ENCODE peak calls at places on chromosomes 4 and X, in six cellular contexts. Q, X, M, P, L and A are unnamed samples. For H3K4me1, the result is how much of the 10 kb centered on the place peaks cover.

GRCh38 chr4:15469402-15470148 is at the start of gene CC2D2A:
- DNase-seq in X (no peak), Q (no peak), P (no peak), L (peak), M (no peak), A (no peak)

GRCh38 chr4:66045913-66046312 is 375.6 kb upstream of the EPHA5 start:
- DNase-seq in L (no peak), X (no peak), Q (no peak), M (no peak), P (no peak), A (no peak)

GRCh38 chr4:86498560-86499166 is 95.5 kb upstream of the PTPN13 start:
- DNase-seq in M (no peak), L (no peak), P (no peak), X (no peak), Q (no peak), A (no peak)

GRCh38 chr4:120694973-120695372 is 227.6 kb downstream of the PRDM5 start:
- DNase-seq in M (no peak), Q (peak), L (peak), X (no peak), P (no peak), A (no peak)

GRCh38 chr4:4651811-4652609 is 110.2 kb upstream of the STX18 start:
- DNase-seq in P (no peak), M (no peak), X (no peak), L (no peak), Q (no peak), A (no peak)

GRCh38 chr4:15234585-15235126 is 193.2 kb upstream of the C1QTNF7 start:
- DNase-seq in X (no peak), L (no peak), Q (no peak), M (no peak), P (no peak), A (no peak)

GRCh38 chr4:94225449-94225848 is 17.8 kb downstream of the SMARCAD1 start:
- DNase-seq in L (no peak), Q (no peak), M (no peak), X (no peak), P (no peak), A (no peak)

GRCh38 chr4:77240469-77241066 is 83.6 kb downstream of the CCNG2 start:
- DNase-seq in M (peak), X (peak), Q (peak), L (peak), P (peak), A (no peak)

GRCh38 chrX:101462892-101463291 is 22.4 kb upstream of the ARMCX4 start:
- DNase-seq in L (no peak), Q (no peak), X (no peak), M (no peak), P (no peak), A (no peak)

GRCh38 chr4:151199496-151200190 is 77.3 kb upstream of the PRSS48 start:
- DNase-seq in Q (no peak), L (no peak), P (no peak), M (no peak), X (peak), A (no peak)

GRCh38 chrX:97524997-97525396 is 641.3 kb downstream of the RPA4 start:
- DNase-seq in L (no peak), Q (no peak), M (no peak), X (no peak), P (no peak), A (no peak)

GRCh38 chr4:78650106-78651021 is 98.8 kb downstream of the ANXA3 start:
- DNase-seq in X (no peak), P (no peak), M (no peak), Q (no peak), L (no peak), A (no peak)

GRCh38 chr4:106409901-106410889 is 41.6 kb upstream of the GIMD1 start:
- DNase-seq in X (no peak), P (no peak), Q (no peak), M (no peak), L (no peak), A (no peak)

GRCh38 chr4:147831452-147832192 is 99.7 kb downstream of the ARHGAP10 start:
- DNase-seq in X (no peak), P (peak), M (no peak), Q (peak), L (no peak), A (peak)

GRCh38 chrX:117840645-117841044 is 276.0 kb downstream of the KLHL13 start:
- DNase-seq in X (no peak), P (no peak), L (no peak), M (no peak), Q (no peak), A (no peak)

GRCh38 chrX:41033299-41033698 is 51.9 kb upstream of the USP9X start:
- DNase-seq in L (no peak), X (no peak), M (no peak), Q (no peak), P (no peak), A (no peak)

GRCh38 chr4:153486281-153487151 is 20.4 kb downstream of the TMEM131L start:
- DNase-seq in X (no peak), P (no peak), M (peak), Q (no peak), L (peak), A (no peak)

GRCh38 chrX:133970021-133970550 is 15.3 kb downstream of the GPC3 start:
- DNase-seq in Q (no peak), M (no peak), L (no peak), P (no peak), X (no peak), A (no peak)

GRCh38 chrX:13662537-13662841 is 9.5 kb downstream of the TCEANC start:
- DNase-seq in X (no peak), Q (no peak), L (no peak), M (no peak), P (no peak), A (no peak)

GRCh38 chr4:118586357-118586790 is 98.8 kb upstream of the METTL14 start:
- DNase-seq in Q (no peak), L (peak), M (no peak), X (peak), P (no peak), A (no peak)

GRCh38 chrX:3545901-3546300 is 167.5 kb downstream of the PRKX start:
- DNase-seq in P (no peak), L (no peak), Q (no peak), X (no peak), M (no peak), A (no peak)

GRCh38 chr4:4599886-4600285 is 58.0 kb upstream of the STX18 start:
- DNase-seq in X (no peak), L (no peak), P (no peak), M (no peak), Q (no peak), A (no peak)

GRCh38 chr4:73308286-73308685 is 49.7 kb upstream of the ANKRD17 start:
- DNase-seq in Q (no peak), M (no peak), P (no peak), X (no peak), L (no peak), A (no peak)

GRCh38 chr4:169184236-169184635 is 86.5 kb downstream of the SH3RF1 start:
- DNase-seq in P (no peak), M (no peak), X (no peak), Q (no peak), L (no peak), A (no peak)

GRCh38 chr4:78845469-78845868 is 69.3 kb downstream of the BMP2K start:
- DNase-seq in P (no peak), M (no peak), L (no peak), Q (no peak), X (no peak), A (no peak)

GRCh38 chr4:25658357-25658771 is 2.7 kb downstream of the SLC34A2 start:
- DNase-seq in L (no peak), X (no peak), P (no peak), M (no peak), Q (no peak), A (no peak)

GRCh38 chr4:17468638-17469221 is 43.2 kb downstream of the QDPR start:
- DNase-seq in M (no peak), Q (no peak), X (no peak), P (no peak), L (no peak), A (no peak)

GRCh38 chr4:1233641-1234277 is 15.2 kb downstream of the CTBP1 start:
- DNase-seq in P (no peak), Q (no peak), M (no peak), L (no peak), X (peak), A (no peak)

GRCh38 chr4:2432991-2433530 is 14.3 kb downstream of the CFAP99 start:
- DNase-seq in X (no peak), Q (no peak), L (no peak), M (no peak), P (no peak), A (no peak)

GRCh38 chr4:89136525-89136924 is 25.2 kb downstream of the TIGD2 start:
- DNase-seq in Q (no peak), M (no peak), X (no peak), P (no peak), L (no peak), A (no peak)

GRCh38 chr4:25925486-25926201 is 11.6 kb downstream of the SMIM20 start:
- DNase-seq in Q (peak), X (peak), M (no peak), L (peak), P (peak), A (no peak)

GRCh38 chr4:86967798-86968197 is 33.0 kb downstream of the AFF1 start:
- DNase-seq in M (no peak), X (no peak), L (no peak), Q (no peak), P (no peak), A (no peak)

GRCh38 chr4:53497446-53498069 is 93.7 kb downstream of the LNX1 start:
- DNase-seq in M (no peak), P (peak), Q (no peak), L (peak), X (peak), A (no peak)

GRCh38 chrX:100368167-100368566 is 41.9 kb downstream of the PCDH19 start:
- DNase-seq in M (no peak), Q (no peak), L (peak), P (no peak), X (no peak), A (no peak)

GRCh38 chr4:69860007-69860406 is at the start of gene SULT1E1:
- DNase-seq in M (no peak), X (no peak), L (no peak), Q (no peak), P (no peak), A (no peak)

GRCh38 chr4:41360214-41360910 is 103.6 kb downstream of the UCHL1 start:
- DNase-seq in P (peak), Q (peak), L (peak), M (peak), X (peak), A (peak)

GRCh38 chr4:68904786-68905185 is 46.8 kb downstream of the UGT2A3 start:
- DNase-seq in Q (peak), P (no peak), L (peak), M (no peak), X (no peak), A (no peak)

GRCh38 chrX:56738670-56739069 is 9.6 kb downstream of the NBDY start:
- DNase-seq in X (no peak), P (no peak), L (no peak), Q (no peak), M (no peak), A (no peak)

GRCh38 chrX:68114573-68115199 is 318.6 kb downstream of the OPHN1 start:
- DNase-seq in M (no peak), P (no peak), Q (peak), X (no peak), L (no peak), A (no peak)

GRCh38 chr4:7772708-7773385 is 166.8 kb downstream of the AFAP1 start:
- DNase-seq in X (peak), L (no peak), M (peak), Q (peak), P (peak), A (no peak)
- H3K4me1 ChIP-seq in X (under half), L (under half), M (under half), Q (under half), P (under half), A (under half)

DNA sequence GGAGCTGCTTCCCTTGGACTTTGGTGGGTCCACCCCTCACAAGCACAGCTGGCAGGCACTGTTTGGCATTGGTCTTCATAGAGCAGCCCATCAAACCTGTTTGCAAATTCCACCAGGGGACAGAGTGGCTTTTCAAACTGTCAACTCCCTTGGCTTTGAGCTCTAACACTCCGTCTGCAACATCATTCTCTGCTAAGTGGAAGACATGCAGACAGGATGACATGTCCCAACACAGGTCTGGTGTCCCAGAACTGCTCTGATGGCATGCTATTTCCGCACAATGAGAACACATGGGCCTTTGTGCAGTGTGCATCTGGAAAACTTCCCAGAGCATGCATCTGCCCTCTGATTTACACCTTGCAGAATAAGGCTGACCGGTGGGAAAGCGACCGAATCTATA is 212.7 kb upstream of the GYPA start:
- DNase-seq in L (no peak), Q (no peak), X (no peak), M (no peak), P (no peak), A (no peak)
- TF ChIP-seq CTCF in L (no peak), Q (no peak), X (no peak), M (no peak), P (no peak), A (no peak)

GRCh38 chr4:137530176-137530575 is 2.1 kb downstream of the PCDH18 start:
- DNase-seq in X (no peak), L (no peak), P (no peak), M (no peak), Q (no peak), A (no peak)

GRCh38 chr4:137531121-137531520 is 1.2 kb downstream of the PCDH18 start:
- DNase-seq in M (no peak), Q (no peak), L (no peak), X (no peak), P (no peak), A (no peak)

GRCh38 chr4:137533855-137534254 is 1.6 kb upstream of the PCDH18 start:
- DNase-seq in P (no peak), L (no peak), X (no peak), Q (no peak), M (no peak), A (no peak)

GRCh38 chr4:137532869-137533236 is 559 bp upstream of the PCDH18 start:
- DNase-seq in Q (no peak), M (no peak), P (no peak), X (no peak), L (no peak), A (no peak)

DNA sequence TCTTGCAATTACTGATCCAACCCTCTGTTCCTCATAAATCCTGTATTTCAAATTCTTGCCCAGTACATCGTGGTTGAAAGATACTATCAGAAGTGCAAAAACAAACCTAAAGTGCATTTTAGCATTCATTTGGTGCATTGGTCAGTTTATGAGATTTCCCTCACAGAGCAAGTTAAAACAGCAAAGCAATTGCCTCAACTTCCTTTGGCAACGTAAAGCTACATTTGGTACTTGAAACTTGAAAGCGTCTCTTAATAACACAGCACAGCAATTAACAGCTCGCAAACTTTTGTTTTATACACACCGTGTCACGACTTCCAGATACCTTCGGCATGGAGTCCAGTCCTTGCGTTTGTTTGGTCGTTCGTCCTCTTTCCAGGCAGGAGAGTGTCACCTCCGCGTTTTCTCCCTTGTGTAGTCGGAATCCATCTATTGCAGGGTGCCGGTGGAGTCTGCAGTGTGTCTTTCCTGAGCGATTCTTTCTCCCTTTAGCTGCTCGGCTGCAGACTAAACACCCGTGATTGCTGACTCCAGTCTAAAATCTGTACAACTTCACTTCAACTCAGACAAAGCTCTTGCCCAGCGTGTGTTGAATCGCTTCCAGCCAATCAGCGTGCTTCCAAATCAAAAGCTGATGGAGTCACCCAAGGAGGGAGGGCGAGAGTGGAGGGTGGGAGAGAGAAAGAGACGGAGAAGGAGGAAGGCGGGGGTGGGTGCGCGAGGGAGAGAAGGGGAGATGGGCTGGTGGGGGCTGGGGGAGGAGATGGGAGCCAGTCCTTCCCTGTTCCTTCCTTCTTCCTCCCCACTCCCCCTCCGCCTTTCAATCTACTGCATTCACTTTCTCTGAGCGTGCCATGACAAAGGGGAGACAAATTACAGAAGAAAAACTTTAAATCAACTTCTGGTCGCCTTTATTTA is at the start of gene PCDH18:
- DNase-seq in Q (peak), M (peak), X (peak), L (peak), P (peak), A (peak)
- H3K27ac ChIP-seq in Q (peak), M (peak), X (peak), L (no peak), P (peak), A (peak)

DNA sequence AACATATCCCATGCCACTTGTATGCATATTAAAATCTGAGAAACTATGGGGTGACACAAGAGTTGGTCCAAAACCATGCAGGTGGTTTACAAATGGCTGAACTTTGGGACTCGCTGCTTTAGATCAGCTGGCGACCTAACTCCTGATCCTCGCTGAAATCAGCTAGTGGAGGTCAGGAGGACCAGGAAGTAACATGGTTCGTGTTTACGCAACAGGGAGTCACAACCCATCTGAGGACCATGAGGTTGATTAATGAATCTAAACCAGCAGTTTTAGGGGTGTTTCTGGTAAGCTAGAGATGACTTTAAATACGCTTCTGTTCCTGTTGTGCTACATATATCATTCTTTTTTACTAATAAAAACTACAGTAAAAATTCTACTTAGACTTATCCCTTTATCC is 12.9 kb downstream of the TSPAN5 start:
- DNase-seq in M (no peak), X (no peak), Q (no peak), L (no peak), P (no peak), A (no peak)
- H3K4me1 ChIP-seq in M (under half), X (under half), Q (under half), L (under half), P (under half), A (under half)

GRCh38 chr4:48269861-48270515 is 350 bp upstream of the TEC start:
- DNase-seq in M (peak), L (peak), X (peak), P (peak), Q (peak), A (peak)
- TF ChIP-seq CTCF in M (peak), L (peak), X (no peak), P (peak), Q (no peak), A (no peak)